ENCODE peak calls at places on chromosomes 7 and 10, in six cellular contexts. D is uterus, O is H1, T is prostate gland, Y is adrenal gland, X is nephron progenitor cell. Q is an unnamed sample.

GRCh38 chr7:106848851-106849442 is 16.1 kb upstream of the PIK3CG start:
- DNase-seq in D (no peak), O (no peak), T (no peak), Y (no peak), X (no peak), Q (no peak)

GRCh38 chr10:123459371-123460224 is 206.6 kb upstream of the GPR26 start:
- DNase-seq in D (no peak), O (peak), T (no peak), Y (no peak), X (no peak), Q (no peak)

GRCh38 chr10:82282782-82283456 is 407.9 kb downstream of the NRG3 start:
- DNase-seq in D (no peak), O (no peak), T (no peak), Y (no peak), X (no peak), Q (no peak)

GRCh38 chr10:98186681-98187080 is 52.2 kb downstream of the R3HCC1L start:
- DNase-seq in D (no peak), O (no peak), T (no peak), Y (no peak), X (no peak), Q (no peak)

GRCh38 chr7:100163871-100164270 is 4.5 kb downstream of the GAL3ST4 start:
- DNase-seq in D (no peak), O (no peak), T (no peak), Y (no peak), X (no peak), Q (no peak)

GRCh38 chr7:39948375-39948774 is 1.7 kb upstream of the CDK13 start:
- DNase-seq in D (no peak), O (no peak), T (no peak), Y (no peak), X (peak), Q (peak)

GRCh38 chr10:101112799-101113594 is 18.1 kb upstream of the TLX1 start:
- DNase-seq in D (no peak), O (no peak), T (no peak), Y (no peak), X (peak), Q (no peak)

GRCh38 chr7:149790146-149790548 is 16.8 kb upstream of the ZNF467 start:
- DNase-seq in D (no peak), O (peak), T (no peak), Y (peak), X (peak), Q (peak)

GRCh38 chr7:149161241-149161848 is 14.1 kb downstream of the ZNF398 start:
- DNase-seq in D (no peak), O (no peak), T (no peak), Y (no peak), X (no peak), Q (peak)

GRCh38 chr10:82981137-82981723 is 1106.2 kb downstream of the NRG3 start:
- DNase-seq in D (no peak), O (no peak), T (no peak), Y (no peak), X (no peak), Q (no peak)

GRCh38 chr10:3486346-3487065 is 298.5 kb downstream of the KLF6 start:
- DNase-seq in D (no peak), O (peak), T (peak), Y (peak), X (peak), Q (no peak)

GRCh38 chr10:67520924-67521520 is 175.0 kb downstream of the CTNNA3 start:
- DNase-seq in D (peak), O (peak), T (peak), Y (peak), X (peak), Q (peak)

GRCh38 chr7:36735172-36735571 is 10.9 kb upstream of the AOAH start:
- DNase-seq in D (no peak), O (no peak), T (no peak), Y (no peak), X (no peak), Q (no peak)

GRCh38 chr7:82017334-82017943 is 247.6 kb upstream of the HGF start:
- DNase-seq in D (no peak), O (no peak), T (no peak), Y (no peak), X (no peak), Q (no peak)

GRCh38 chr7:142860968-142861367 is 6.1 kb downstream of the EPHB6 start:
- DNase-seq in D (no peak), O (no peak), T (peak), Y (no peak), X (no peak), Q (no peak)

GRCh38 chr10:112039823-112040222 is 143.7 kb downstream of the GPAM start:
- DNase-seq in D (no peak), O (no peak), T (no peak), Y (no peak), X (no peak), Q (no peak)

GRCh38 chr7:151013728-151014497 is 10.4 kb downstream of the ATG9B start:
- DNase-seq in D (peak), O (peak), T (peak), Y (peak), X (peak), Q (peak)

GRCh38 chr10:114103286-114103685 is 59.6 kb downstream of the ADRB1 start:
- DNase-seq in D (no peak), O (no peak), T (peak), Y (no peak), X (no peak), Q (no peak)

GRCh38 chr10:6746782-6747181 is 166.7 kb upstream of the PRKCQ start:
- DNase-seq in D (no peak), O (no peak), T (no peak), Y (no peak), X (no peak), Q (no peak)

GRCh38 chr7:112692333-112692732 is 97.9 kb downstream of the TMEM168 start:
- DNase-seq in D (no peak), O (no peak), T (no peak), Y (no peak), X (no peak), Q (no peak)

GRCh38 chr7:75660566-75661215 is 78.0 kb downstream of the HIP1 start:
- DNase-seq in D (no peak), O (no peak), T (no peak), Y (no peak), X (no peak), Q (no peak)

GRCh38 chr7:19958309-19958896 is 185.0 kb upstream of the TMEM196 start:
- DNase-seq in D (no peak), O (no peak), T (no peak), Y (no peak), X (no peak), Q (no peak)

GRCh38 chr10:22682237-22683192 is 31.9 kb downstream of the PIP4K2A start:
- DNase-seq in D (no peak), O (no peak), T (no peak), Y (no peak), X (no peak), Q (peak)

GRCh38 chr10:4450981-4451501 is 375.0 kb upstream of the AKR1E2 start:
- DNase-seq in D (no peak), O (no peak), T (no peak), Y (no peak), X (no peak), Q (no peak)

GRCh38 chr10:129951251-129951808 is 12.7 kb downstream of the EBF3 start:
- DNase-seq in D (no peak), O (no peak), T (no peak), Y (no peak), X (peak), Q (no peak)

GRCh38 chr7:127619681-127620405 is 1.9 kb upstream of the PAX4 start:
- DNase-seq in D (no peak), O (no peak), T (no peak), Y (no peak), X (peak), Q (no peak)

GRCh38 chr7:41220275-41220674 is 482.6 kb downstream of the INHBA start:
- DNase-seq in D (no peak), O (no peak), T (no peak), Y (no peak), X (no peak), Q (no peak)

GRCh38 chr7:74199551-74200355 is 10.1 kb upstream of the LAT2 start:
- DNase-seq in D (no peak), O (no peak), T (peak), Y (no peak), X (no peak), Q (no peak)

GRCh38 chr7:78134256-78134655 is 335.7 kb downstream of the PHTF2 start:
- DNase-seq in D (no peak), O (no peak), T (no peak), Y (no peak), X (no peak), Q (peak)

GRCh38 chr10:89279449-89279869 is 22.4 kb upstream of the IFIT2 start:
- DNase-seq in D (no peak), O (no peak), T (no peak), Y (peak), X (no peak), Q (no peak)

GRCh38 chr10:91691255-91691654 is 58.4 kb upstream of the PPP1R3C start:
- DNase-seq in D (no peak), O (no peak), T (no peak), Y (no peak), X (no peak), Q (no peak)

GRCh38 chr10:95475827-95476481 is 85.2 kb downstream of the SORBS1 start:
- DNase-seq in D (no peak), O (no peak), T (no peak), Y (no peak), X (no peak), Q (no peak)

GRCh38 chr10:126935263-126935946 is 30.2 kb downstream of the DOCK1 start:
- DNase-seq in D (no peak), O (no peak), T (no peak), Y (no peak), X (no peak), Q (no peak)

GRCh38 chr10:71767420-71768035 is 5.8 kb downstream of the VSIR start:
- DNase-seq in D (peak), O (no peak), T (no peak), Y (peak), X (no peak), Q (no peak)

GRCh38 chr7:1758417-1758858 is 88.4 kb downstream of the ELFN1 start:
- DNase-seq in D (no peak), O (no peak), T (peak), Y (no peak), X (no peak), Q (peak)
- TF ChIP-seq CTCF in D (no peak), O (peak), T (no peak), Y (no peak), X (peak), Q (peak)

GRCh38 chr10:119933179-119933578 is 40.6 kb downstream of the SEC23IP start:
- DNase-seq in D (no peak), O (no peak), T (no peak), Y (no peak), X (no peak), Q (no peak)
- TF ChIP-seq CTCF in D (no peak), O (peak), T (no peak), Y (peak), X (peak), Q (peak)

GRCh38 chr7:64755881-64756280 is 38.3 kb upstream of the ZNF138 start:
- DNase-seq in D (no peak), O (no peak), T (no peak), Y (no peak), X (no peak), Q (no peak)
- TF ChIP-seq CTCF in D (no peak), O (no peak), T (no peak), Y (no peak), X (no peak), Q (no peak)

DNA sequence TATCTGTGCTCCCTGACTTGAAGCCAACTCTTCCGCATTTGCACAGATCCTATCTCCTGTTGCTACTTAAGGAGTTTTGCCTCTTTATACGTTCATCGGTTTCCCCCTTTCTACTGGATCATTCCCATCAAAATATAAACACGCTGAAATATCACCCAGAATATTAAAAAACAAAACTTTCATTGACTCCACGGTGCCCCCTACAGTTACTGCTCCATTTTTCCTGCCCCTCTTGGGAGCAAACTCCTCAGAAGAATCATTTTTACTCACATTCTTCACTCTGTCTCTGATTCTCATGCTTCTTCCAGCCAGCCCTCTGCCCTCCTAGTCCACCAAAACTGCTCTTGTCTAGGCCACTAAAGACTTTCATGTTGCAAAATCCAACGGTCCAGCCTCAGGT is 66.4 kb downstream of the MYOF start:
- DNase-seq in D (no peak), O (no peak), T (no peak), Y (no peak), X (no peak), Q (no peak)
- TF ChIP-seq CTCF in D (no peak), O (no peak), T (no peak), Y (no peak), X (no peak), Q (peak)

GRCh38 chr7:25985196-25985595 is 166.8 kb upstream of the NFE2L3 start:
- DNase-seq in D (no peak), O (no peak), T (no peak), Y (no peak), X (no peak), Q (no peak)
- TF ChIP-seq CTCF in D (no peak), O (no peak), T (no peak), Y (no peak), X (no peak), Q (no peak)

DNA sequence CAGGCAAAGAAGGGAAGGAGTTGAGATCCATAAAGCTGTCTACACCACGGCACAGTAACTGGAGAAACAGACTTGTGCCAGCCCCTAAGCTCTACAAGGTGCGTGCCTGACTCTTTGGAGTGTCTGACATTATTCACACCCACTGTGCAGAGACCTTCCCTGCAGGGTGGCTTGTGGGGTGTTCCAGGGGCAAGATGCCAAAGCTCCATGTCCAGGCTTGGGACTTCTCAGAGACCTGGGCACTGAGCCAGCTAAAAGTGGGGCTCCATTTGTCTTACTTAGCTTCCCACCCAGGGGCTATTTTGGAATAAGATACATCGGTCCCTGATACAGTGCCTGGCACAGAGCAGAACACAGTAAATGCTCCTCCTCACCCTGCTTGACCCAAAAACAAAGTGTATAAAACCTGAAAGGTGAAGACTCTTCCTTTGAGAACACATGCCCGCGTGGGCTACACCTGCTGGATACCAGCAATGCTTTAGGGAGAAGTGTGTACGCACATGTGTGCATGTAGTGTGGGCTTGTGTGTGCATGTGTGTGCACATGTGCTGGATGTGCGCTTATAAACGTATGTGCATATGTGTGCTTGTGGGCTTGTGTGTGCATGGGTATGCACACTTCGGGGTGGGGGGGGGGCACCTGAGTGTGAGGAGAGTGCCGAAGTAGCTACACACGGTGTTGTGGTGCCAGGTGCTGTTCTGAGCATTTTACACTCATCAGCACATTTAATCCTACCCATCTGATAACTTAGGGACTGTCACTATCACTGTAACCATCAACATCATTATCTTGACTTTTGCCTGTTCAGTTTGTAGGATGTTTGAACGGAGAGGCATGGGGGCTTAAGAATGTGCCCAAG is 143.0 kb downstream of the ARHGAP22 start:
- DNase-seq in D (peak), O (no peak), T (no peak), Y (peak), X (no peak), Q (no peak)
- TF ChIP-seq CTCF in D (no peak), O (no peak), T (no peak), Y (no peak), X (no peak), Q (no peak)

GRCh38 chr10:63744060-63744941 is 223.1 kb downstream of the REEP3 start:
- DNase-seq in D (no peak), O (no peak), T (no peak), Y (no peak), X (no peak), Q (no peak)

GRCh38 chr10:63735305-63735704 is 214.1 kb downstream of the REEP3 start:
- DNase-seq in D (no peak), O (no peak), T (no peak), Y (no peak), X (no peak), Q (no peak)

GRCh38 chr10:63738410-63738809 is 217.2 kb downstream of the REEP3 start:
- DNase-seq in D (no peak), O (no peak), T (no peak), Y (peak), X (no peak), Q (no peak)
- TF ChIP-seq CTCF in D (no peak), O (no peak), T (no peak), Y (no peak), X (no peak), Q (no peak)

DNA sequence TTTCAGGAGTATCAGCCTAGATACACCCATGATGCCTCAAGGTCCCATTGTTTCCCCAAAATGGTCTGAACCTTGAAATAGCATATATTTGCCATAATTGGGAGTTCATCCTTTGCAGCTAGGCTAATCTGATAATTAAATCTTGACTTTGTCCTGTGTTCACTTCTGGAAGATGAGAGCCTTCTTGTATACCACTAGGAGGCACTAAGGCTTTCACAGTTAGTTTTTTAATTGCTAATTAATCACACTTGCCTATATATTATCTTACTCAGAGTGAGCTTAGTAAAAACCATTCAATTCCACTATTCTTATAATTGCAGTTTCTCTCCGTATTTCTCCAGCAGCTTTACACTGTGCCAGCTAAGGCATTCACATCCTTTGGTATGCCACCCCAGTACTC is 48.7 kb upstream of the MAGI2 start:
- DNase-seq in D (no peak), O (no peak), T (no peak), Y (no peak), X (no peak), Q (no peak)
- TF ChIP-seq CTCF in D (no peak), O (no peak), T (no peak), Y (peak), X (peak), Q (no peak)

Q was measured in activated CD8-positive, alpha-beta T cell treated with anti-CD3 and anti-CD28 coated beads for 36 hours.